ENCODE peak calls at places on chromosomes 16 and 17, in four cellular contexts. G is IMR-90, H is H9, J is H1. D is an unnamed sample.

GRCh38 chr17:43393944-43394482 is 4.8 kb upstream of the ARL4D start:
- DNase-seq in J (no peak), G (peak), H (peak), D (peak)

GRCh38 chr17:31888124-31888523 is 13.4 kb downstream of the UTP6 start:
- DNase-seq in G (no peak), H (no peak), J (no peak), D (no peak)

GRCh38 chr17:35890774-35891155 is 10.6 kb upstream of the CCL5 start:
- DNase-seq in J (no peak), G (no peak), H (peak), D (peak)

GRCh38 chr16:82655315-82655714 is 28.5 kb downstream of the CDH13 start:
- DNase-seq in G (peak), H (no peak), J (no peak), D (peak)

GRCh38 chr16:50093607-50094570 is 28.1 kb downstream of the HEATR3 start:
- DNase-seq in H (no peak), J (no peak), G (no peak), D (no peak)

GRCh38 chr16:85275533-85276249 is 163.4 kb upstream of the CIBAR2 start:
- DNase-seq in G (peak), H (peak), J (no peak), D (peak)

GRCh38 chr17:56121661-56122060 is 31.6 kb upstream of the ANKFN1 start:
- DNase-seq in H (no peak), G (no peak), J (no peak), D (peak)

GRCh38 chr16:81860310-81860709 is 81.2 kb downstream of the PLCG2 start:
- DNase-seq in J (no peak), G (no peak), H (no peak), D (no peak)

GRCh38 chr16:88769617-88770458 is 15.2 kb downstream of the PIEZO1 start:
- DNase-seq in G (no peak), J (peak), H (peak), D (peak)

DNA sequence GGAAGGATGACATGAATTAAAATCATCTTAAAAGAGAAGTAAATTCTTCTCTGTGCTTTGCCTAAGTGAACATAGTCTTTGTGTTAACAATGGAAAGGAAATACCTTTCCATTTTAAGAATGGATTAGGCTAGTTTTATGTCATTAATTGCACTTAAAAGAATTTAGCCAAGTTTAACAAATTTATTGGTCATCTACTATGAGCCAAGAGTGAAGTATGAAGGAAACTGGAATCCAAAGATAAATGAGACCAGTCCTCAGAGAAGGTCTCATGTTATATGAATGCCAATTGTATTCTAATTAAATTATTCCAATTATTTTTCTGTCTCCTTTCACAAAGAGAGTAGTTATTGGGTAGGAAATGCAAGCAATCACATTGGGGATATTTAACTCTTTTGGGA is 741.3 kb upstream of the SOX9 start:
- DNase-seq in J (no peak), G (no peak), H (no peak), D (no peak)
- H2BK15ac ChIP-seq in J (no peak), G (no peak), H (no peak), D (no peak)

GRCh38 chr16:4726616-4727015 is 7.5 kb downstream of the ANKS3 start:
- DNase-seq in H (no peak), G (no peak), J (no peak), D (no peak)

GRCh38 chr16:4729876-4730275 is 4.2 kb downstream of the ANKS3 start:
- DNase-seq in G (no peak), H (no peak), J (no peak), D (no peak)

GRCh38 chr16:4728676-4729075 is 5.4 kb downstream of the ANKS3 start:
- DNase-seq in G (no peak), J (no peak), H (no peak), D (no peak)

GRCh38 chr16:4723071-4723767 is 10.9 kb downstream of the ANKS3 start:
- DNase-seq in J (no peak), G (no peak), H (no peak), D (no peak)

GRCh38 chr16:4724661-4725270 is 9.3 kb downstream of the ANKS3 start:
- DNase-seq in H (no peak), J (no peak), G (no peak), D (no peak)
- H3K56ac ChIP-seq in H (no peak), J (no peak), G (no peak), D (no peak)

GRCh38 chr16:86895609-86896008 is 317.3 kb downstream of the FOXL1 start:
- DNase-seq in J (no peak), H (no peak), G (no peak), D (no peak)
- H2BK15ac ChIP-seq in J (no peak), H (no peak), G (no peak), D (no peak)

GRCh38 chr17:8451937-8452614 is 16.4 kb downstream of the NDEL1 start:
- DNase-seq in G (no peak), H (no peak), J (no peak), D (no peak)
- H3K56ac ChIP-seq in G (no peak), H (no peak), J (no peak), D (no peak)

GRCh38 chr17:73261617-73261951 is at the start of gene CPSF4L:
- DNase-seq in H (no peak), G (no peak), J (no peak), D (no peak)
- H2BK15ac ChIP-seq in H (no peak), G (no peak), J (no peak), D (no peak)

D was measured in mesendoderm.